ENCODE peak calls at places on chromosomes 6 and 20, in seven cellular contexts. N is left lung, U is GM10248, G is thoracic aorta, M is GM20000, W is cardiac fibroblast, B is mucosa of descending colon. Z is an unnamed sample.
A peak's percentile ranks its signal among the peaks of the same experiment; 100 is the strongest.

GRCh38 chr6:33699739-33700138 is 11.8 kb downstream of the UQCC2 start:
- DNase-seq in B (no peak), N (no peak), W (no peak), U (no peak), M (no peak), G (no peak), Z (no peak)

GRCh38 chr6:31401403-31401802 is 2.0 kb upstream of the MICA start:
- DNase-seq in B (no peak), G (no peak), M (no peak), U (no peak), N (no peak), W (peak; percentile 86), Z (no peak)

GRCh38 chr6:72760130-72760793 is 138.4 kb downstream of the KCNQ5 start:
- DNase-seq in U (no peak), W (peak; percentile 51), B (no peak), N (no peak), G (no peak), M (no peak), Z (no peak)

GRCh38 chr6:39979461-39980328 is 45.4 kb upstream of the MOCS1 start:
- DNase-seq in M (no peak), B (no peak), U (no peak), G (no peak), N (no peak), W (no peak), Z (no peak)

GRCh38 chr20:7497985-7498384 is 442.3 kb downstream of the HAO1 start:
- DNase-seq in M (no peak), N (no peak), B (no peak), U (no peak), W (peak; percentile 73), G (no peak), Z (no peak)

GRCh38 chr20:50186151-50186885 is 4.3 kb upstream of the CEBPB start:
- DNase-seq in G (peak; percentile 91), W (peak; percentile 88), M (peak; percentile 76), B (peak; percentile 94), U (peak; percentile 75), N (peak; percentile 92), Z (peak; percentile 86)

GRCh38 chr6:147684906-147685305 is 176.4 kb downstream of the SAMD5 start:
- DNase-seq in B (no peak), W (no peak), M (no peak), G (no peak), U (no peak), N (no peak), Z (no peak)

GRCh38 chr20:7596541-7596940 is 343.7 kb downstream of the HAO1 start:
- DNase-seq in W (no peak), B (no peak), U (no peak), N (no peak), G (no peak), M (no peak), Z (no peak)

GRCh38 chr6:138948780-138949179 is 39.3 kb downstream of the REPS1 start:
- DNase-seq in U (no peak), W (no peak), N (no peak), B (no peak), M (no peak), G (no peak), Z (no peak)

GRCh38 chr20:33647603-33648395 is 14.3 kb upstream of the C20orf144 start:
- DNase-seq in N (peak; percentile 20), G (no peak), W (peak; percentile 55), B (no peak), U (peak; percentile 69), M (peak; percentile 76), Z (no peak)

GRCh38 chr6:79864421-79864820 is 82.9 kb downstream of the ELOVL4 start:
- DNase-seq in W (no peak), U (no peak), M (no peak), B (no peak), G (no peak), N (no peak), Z (no peak)

GRCh38 chr20:60000271-60001026 is 42.2 kb downstream of the CDH26 start:
- DNase-seq in B (no peak), U (no peak), M (no peak), N (no peak), G (no peak), W (no peak), Z (no peak)

GRCh38 chr6:36547646-36548400 is 544 bp upstream of the STK38 start:
- DNase-seq in G (no peak), N (no peak), B (no peak), U (no peak), W (no peak), M (no peak), Z (no peak)

GRCh38 chr20:62356948-62357667 is 10.0 kb downstream of the LAMA5 start:
- DNase-seq in N (peak; percentile 84), U (no peak), M (no peak), G (peak; percentile 65), W (peak; percentile 75), B (peak; percentile 52), Z (no peak)

GRCh38 chr6:43709654-43710303 is 22.2 kb upstream of the MRPS18A start:
- DNase-seq in B (no peak), G (no peak), U (no peak), M (no peak), N (no peak), W (peak; percentile 69), Z (no peak)

GRCh38 chr20:11452326-11452725 is 465.4 kb upstream of the BTBD3 start:
- DNase-seq in B (no peak), N (no peak), U (no peak), M (no peak), W (peak; percentile 16), G (no peak), Z (no peak)

GRCh38 chr6:106823732-106824351 is 150.7 kb downstream of the CD24 start:
- DNase-seq in M (no peak), B (peak; percentile 56), N (no peak), U (no peak), G (no peak), W (no peak), Z (no peak)

GRCh38 chr6:158340252-158340651 is 28.0 kb downstream of the TULP4 start:
- DNase-seq in N (no peak), M (no peak), G (no peak), U (no peak), W (no peak), B (no peak), Z (no peak)

GRCh38 chr6:89214197-89214596 is 3.0 kb downstream of the GABRR1 start:
- DNase-seq in M (no peak), U (no peak), B (no peak), N (no peak), W (no peak), G (no peak), Z (no peak)

GRCh38 chr6:11584264-11584663 is 46.7 kb downstream of the TMEM170B start:
- DNase-seq in B (no peak), U (no peak), M (no peak), G (no peak), W (peak; percentile 14), N (no peak), Z (no peak)

GRCh38 chr6:11585426-11586016 is 48.0 kb downstream of the TMEM170B start:
- DNase-seq in B (no peak), G (no peak), U (peak; percentile 52), N (no peak), W (peak; percentile 74), M (peak; percentile 56), Z (peak; percentile 23)

GRCh38 chr6:11589261-11589660 is 51.7 kb downstream of the TMEM170B start:
- DNase-seq in M (no peak), B (no peak), N (no peak), U (no peak), W (no peak), G (no peak), Z (no peak)

GRCh38 chr6:11586574-11586973 is 49.0 kb downstream of the TMEM170B start:
- DNase-seq in G (no peak), U (no peak), M (no peak), W (peak; percentile 81), B (no peak), N (no peak), Z (no peak)

GRCh38 chr6:11586117-11586516 is 48.6 kb downstream of the TMEM170B start:
- DNase-seq in N (no peak), U (no peak), G (no peak), W (peak; percentile 7), B (no peak), M (no peak), Z (no peak)
- TF ChIP-seq CTCF in N (no peak), U (no peak), G (no peak), W (no peak), B (no peak), M (no peak), Z (no peak)

DNA sequence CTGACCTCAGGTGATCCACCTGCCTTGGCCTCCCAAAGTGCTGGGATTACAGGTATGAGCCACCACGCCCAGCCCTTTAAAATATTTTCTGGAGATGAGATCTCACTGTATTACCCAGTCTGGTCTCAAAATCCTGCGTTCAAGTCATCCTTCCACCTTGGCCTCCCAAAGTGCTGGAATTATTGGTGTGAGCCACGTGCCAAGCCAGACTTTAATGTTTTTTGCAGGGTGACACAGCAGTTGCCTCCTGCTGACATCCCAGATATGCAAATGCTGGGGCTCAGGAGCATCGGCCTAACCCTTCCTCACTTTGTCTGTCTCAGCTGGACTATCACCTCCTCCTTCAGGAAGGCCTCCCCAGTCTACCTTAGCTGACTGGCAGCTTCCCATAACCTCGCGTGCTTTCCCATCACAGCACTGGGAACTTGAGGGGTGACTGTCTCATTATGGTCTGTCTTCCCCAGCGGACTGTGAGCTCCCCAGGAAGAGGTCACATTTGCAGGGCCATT is 14.3 kb upstream of the ID1 start:
- DNase-seq in U (no peak), B (no peak), N (no peak), M (no peak), W (no peak), G (no peak), Z (no peak)
- TF ChIP-seq CTCF in U (no peak), B (no peak), N (no peak), M (no peak), W (no peak), G (no peak), Z (no peak)

DNA sequence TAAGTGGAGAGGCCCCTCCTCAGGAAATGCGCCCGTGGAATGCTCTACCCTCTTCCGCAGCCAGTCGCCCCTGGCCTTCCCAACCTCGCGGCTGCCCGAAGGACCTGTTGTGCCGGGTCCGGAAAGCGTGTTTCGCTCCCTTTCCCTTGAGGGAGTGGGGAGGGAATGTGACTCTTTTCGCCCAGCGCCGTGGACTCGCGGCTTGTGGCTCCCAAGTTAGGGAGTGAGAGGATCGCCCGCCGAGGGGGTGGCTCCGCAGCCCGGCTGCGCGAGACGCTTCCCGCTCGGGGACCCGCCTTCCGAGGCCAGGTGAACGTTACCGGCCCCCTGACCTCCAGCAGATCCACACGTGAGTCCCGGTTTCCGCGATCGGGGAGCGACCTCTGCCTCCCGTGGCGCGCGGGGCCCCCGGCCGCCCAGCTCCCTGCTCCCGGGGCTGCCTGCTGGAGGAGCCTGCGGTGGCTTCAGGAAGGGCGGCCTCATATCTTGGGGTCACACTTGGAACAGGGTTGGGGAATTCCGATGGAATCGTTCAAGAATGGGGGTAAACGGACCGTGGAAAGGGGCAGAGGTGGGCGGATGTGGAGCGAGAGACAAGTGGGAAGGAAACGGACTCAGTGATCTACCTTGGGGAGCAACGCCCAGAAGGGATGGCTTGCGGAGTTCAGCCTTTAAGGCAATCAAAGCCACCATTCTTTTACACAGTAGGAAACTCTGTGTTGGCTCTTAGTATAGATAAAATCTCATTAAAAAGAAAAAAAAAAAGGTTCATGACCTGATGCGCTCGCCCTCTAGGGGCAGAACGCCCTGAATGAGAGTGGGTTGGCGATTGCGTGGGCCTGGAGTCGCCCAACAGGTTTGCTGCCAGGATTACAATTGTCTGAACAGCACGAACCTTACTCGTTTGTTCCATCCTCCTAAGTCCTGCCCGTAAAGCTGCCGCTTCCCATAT is 887 bp downstream of the TPD52L1 start:
- DNase-seq in N (peak; percentile 82), W (no peak), M (peak; percentile 31), G (no peak), U (peak; percentile 19), B (peak; percentile 57), Z (peak; percentile 7)
- TF ChIP-seq CTCF in N (peak; percentile 11), W (peak; percentile 22), M (peak; percentile 18), G (peak; percentile 34), U (no peak), B (no peak), Z (no peak)

GRCh38 chr6:101386982-101387381 is 6.5 kb upstream of the GRIK2 start:
- DNase-seq in M (no peak), G (no peak), U (no peak), B (no peak), W (no peak), N (no peak), Z (no peak)
- TF ChIP-seq CTCF in M (no peak), G (no peak), U (no peak), B (no peak), W (peak; percentile 16), N (no peak), Z (no peak)

Z was measured in B cell.